ENCODE peak calls at places on chromosome 10, in nine cellular contexts. Q, D, M, O, S, B, P, T and V are unnamed samples.

GRCh38 chr10:52442576-52442975 is 128.5 kb downstream of the DKK1 start:
- DNase-seq in O (no peak), B (peak; percentile 46), S (no peak), Q (no peak), P (no peak), T (no peak), M (no peak), D (no peak), V (no peak)

GRCh38 chr10:31157125-31157983 is 125.7 kb upstream of the ZNF438 start:
- DNase-seq in P (no peak), B (peak; percentile 76), S (peak; percentile 54), T (no peak), Q (no peak), M (peak; percentile 28), O (no peak), D (no peak), V (peak; percentile 33)

GRCh38 chr10:44830022-44830421 is 81.1 kb upstream of the TMEM72 start:
- DNase-seq in O (no peak), P (no peak), S (no peak), Q (no peak), B (peak; percentile 39), M (no peak), D (no peak), T (no peak), V (no peak)

GRCh38 chr10:130557181-130557580 is 421.0 kb downstream of the GLRX3 start:
- DNase-seq in Q (no peak), D (no peak), S (no peak), M (no peak), T (no peak), B (no peak), P (no peak), O (no peak), V (no peak)

GRCh38 chr10:130495116-130495862 is 359.1 kb downstream of the GLRX3 start:
- DNase-seq in O (peak; percentile 54), Q (no peak), B (no peak), M (no peak), D (no peak), P (no peak), T (no peak), S (no peak), V (no peak)

GRCh38 chr10:60098676-60099601 is 192.6 kb upstream of the CCDC6 start:
- DNase-seq in D (no peak), M (no peak), B (no peak), T (peak; percentile 25), O (no peak), P (no peak), S (no peak), Q (no peak), V (peak; percentile 60)

GRCh38 chr10:15167411-15168295 is 840 bp downstream of the NMT2 start:
- DNase-seq in Q (peak; percentile 40), M (peak; percentile 25), S (peak; percentile 71), T (peak; percentile 44), D (peak; percentile 59), P (peak; percentile 79), O (no peak), B (peak; percentile 47), V (peak; percentile 74)

GRCh38 chr10:4190876-4191275 is 405.9 kb upstream of the KLF6 start:
- DNase-seq in O (no peak), B (no peak), P (no peak), T (no peak), Q (no peak), D (no peak), S (no peak), M (no peak), V (no peak)

GRCh38 chr10:119666709-119667004 is 15.5 kb downstream of the BAG3 start:
- DNase-seq in Q (no peak), P (no peak), B (no peak), S (no peak), M (no peak), D (no peak), O (no peak), T (no peak), V (no peak)

GRCh38 chr10:43671659-43672555 is 23.2 kb upstream of the ZNF32 start:
- DNase-seq in T (peak; percentile 67), S (peak; percentile 53), M (peak; percentile 44), P (peak; percentile 59), D (peak; percentile 73), Q (peak; percentile 56), O (no peak), B (peak; percentile 84), V (peak; percentile 52)

GRCh38 chr10:100027416-100027815 is 17.7 kb upstream of the DNMBP start:
- DNase-seq in S (no peak), B (peak; percentile 10), M (no peak), Q (no peak), O (no peak), D (no peak), T (no peak), P (no peak), V (no peak)

GRCh38 chr10:100025528-100026070 is 15.9 kb upstream of the DNMBP start:
- DNase-seq in S (no peak), O (no peak), B (no peak), P (no peak), T (no peak), M (no peak), D (no peak), Q (no peak), V (peak; percentile 16)

GRCh38 chr10:100021322-100021721 is 11.6 kb upstream of the DNMBP start:
- DNase-seq in T (peak; percentile 83), D (no peak), P (no peak), O (no peak), M (no peak), Q (no peak), B (no peak), S (no peak), V (no peak)

GRCh38 chr10:100022403-100022802 is 12.7 kb upstream of the DNMBP start:
- DNase-seq in D (no peak), Q (no peak), P (no peak), S (no peak), B (peak; percentile 49), M (no peak), O (no peak), T (no peak), V (no peak)

DNA sequence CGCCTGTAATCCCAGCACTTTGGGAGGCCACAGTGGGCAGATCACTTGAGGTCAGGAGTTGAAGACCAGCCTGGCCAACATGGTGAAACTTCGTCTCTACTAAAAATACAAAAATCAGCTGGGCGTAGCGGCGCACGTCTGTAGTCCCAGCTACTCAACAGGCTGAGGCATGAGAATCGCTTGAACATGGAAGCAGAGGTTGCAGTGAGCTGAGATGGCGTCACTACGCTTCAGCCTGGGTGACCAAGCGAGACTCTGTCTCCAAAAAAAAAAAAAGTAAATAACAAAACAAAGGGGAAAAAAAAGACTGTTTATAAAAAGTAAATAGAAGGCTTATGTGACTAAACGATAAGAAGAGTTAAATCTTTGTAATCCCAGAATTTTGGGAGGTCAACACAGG is 15.0 kb upstream of the DNMBP start:
- DNase-seq in T (no peak), O (no peak), B (no peak), S (no peak), Q (no peak), P (no peak), M (no peak), D (no peak), V (no peak)
- H3K4me3 ChIP-seq in T (no peak overlapping the region), O (no peak overlapping the region), B (no peak overlapping the region), S (no peak overlapping the region), Q (no peak overlapping the region), P (no peak overlapping the region), M (no peak overlapping the region), D (no peak overlapping the region), V (no peak overlapping the region)

GRCh38 chr10:72322280-72323058 is 32.2 kb downstream of the DNAJB12 start:
- DNase-seq in P (no peak), O (no peak), M (peak; percentile 14), T (no peak), Q (no peak), D (no peak), S (no peak), B (no peak), V (no peak)

GRCh38 chr10:72321248-72322029 is 33.3 kb downstream of the DNAJB12 start:
- DNase-seq in T (no peak), Q (no peak), P (no peak), O (peak; percentile 77), M (no peak), D (no peak), S (peak; percentile 56), B (no peak), V (no peak)

GRCh38 chr10:72319416-72320254 is 35.1 kb downstream of the DNAJB12 start:
- DNase-seq in O (peak; percentile 100), T (peak; percentile 95), P (peak; percentile 98), Q (peak; percentile 89), M (peak; percentile 93), D (peak; percentile 93), S (peak; percentile 97), B (peak; percentile 97), V (peak; percentile 91)

GRCh38 chr10:72322030-72322279 is 32.8 kb downstream of the DNAJB12 start:
- DNase-seq in M (peak; percentile 17), O (peak; percentile 81), D (no peak), Q (no peak), T (no peak), S (no peak), B (no peak), P (no peak), V (no peak)

GRCh38 chr10:72320676-72321247 is 34.0 kb downstream of the DNAJB12 start:
- DNase-seq in Q (no peak), D (peak; percentile 80), B (peak; percentile 99), S (peak; percentile 76), M (peak; percentile 88), T (peak; percentile 99), P (no peak), O (peak; percentile 89), V (peak; percentile 94)
- H3K4me1 ChIP-seq in Q (peaks cover 79% of the 10 kb centered on the region), D (peaks cover 44% of the 10 kb centered on the region), B (peaks cover 45% of the 10 kb centered on the region), S (peaks cover 36% of the 10 kb centered on the region), M (peaks cover 69% of the 10 kb centered on the region), T (peaks cover 80% of the 10 kb centered on the region), P (peaks cover 79% of the 10 kb centered on the region), O (peaks cover 99% of the 10 kb centered on the region), V (peaks cover 40% of the 10 kb centered on the region)

GRCh38 chr10:25356609-25357008 is 181.8 kb downstream of the GPR158 start:
- DNase-seq in O (no peak), S (no peak), M (no peak), B (no peak), T (no peak), D (no peak), P (no peak), Q (no peak), V (no peak)

GRCh38 chr10:25357269-25357668 is 182.5 kb downstream of the GPR158 start:
- DNase-seq in S (no peak), B (no peak), P (no peak), Q (no peak), T (no peak), O (no peak), D (no peak), M (no peak), V (no peak)
- H3K4me3 ChIP-seq in S (no peak overlapping the region), B (no peak overlapping the region), P (no peak overlapping the region), Q (no peak overlapping the region), T (no peak overlapping the region), O (no peak overlapping the region), D (no peak overlapping the region), M (no peak overlapping the region), V (no peak overlapping the region)

DNA sequence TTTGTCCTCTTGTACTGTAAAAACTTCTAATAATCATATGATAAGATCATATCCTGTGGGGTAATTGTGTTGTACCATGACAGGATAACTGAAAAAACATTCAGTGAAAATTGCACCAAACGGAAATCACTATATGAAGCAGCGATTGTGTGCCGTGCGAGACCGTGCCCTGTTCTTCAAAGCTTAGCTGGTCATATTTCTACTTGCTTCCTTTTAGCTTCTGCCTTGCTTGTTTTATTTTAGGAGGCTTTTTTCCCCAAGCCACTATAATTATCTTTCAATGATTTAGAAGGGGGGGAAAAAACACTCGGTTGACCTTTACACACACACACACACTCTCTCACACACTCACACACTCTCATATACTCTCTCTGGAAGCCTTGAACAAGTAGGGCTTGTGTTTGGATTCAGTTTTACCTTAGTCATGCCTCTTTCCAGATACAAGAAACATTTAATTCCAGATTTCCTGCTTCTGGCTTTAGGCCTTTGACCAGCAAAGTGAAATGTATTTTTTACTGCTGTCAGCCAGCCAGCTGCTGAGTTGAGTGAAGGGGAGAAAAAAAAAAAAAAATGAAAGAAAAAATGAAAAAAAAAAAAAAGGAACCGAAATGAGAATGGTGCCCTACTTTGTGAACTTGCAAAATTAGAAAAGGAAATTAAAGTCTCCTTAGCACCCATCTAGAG is 181.4 kb downstream of the ARID5B start:
- DNase-seq in B (peak; percentile 83), O (no peak), P (no peak), D (no peak), S (peak; percentile 57), Q (peak; percentile 58), M (no peak), T (peak; percentile 73), V (no peak)
- H3K4me1 ChIP-seq in B (peaks cover 21% of the 10 kb centered on the region), O (peaks cover 54% of the 10 kb centered on the region), P (peaks cover 44% of the 10 kb centered on the region), D (peaks cover 12% of the 10 kb centered on the region), S (peaks cover 21% of the 10 kb centered on the region), Q (peaks cover 23% of the 10 kb centered on the region), M (peaks cover 70% of the 10 kb centered on the region), T (peaks cover 54% of the 10 kb centered on the region), V (peaks cover 26% of the 10 kb centered on the region)